ENCODE peak calls at places on chromosomes 7 and 10, in nine cellular contexts. One of them, this sample, is unnamed.

GRCh38 chr10:91076991-91077548 is 143.4 kb upstream of the PCGF5 start:
- DNase-seq in body of pancreas: peak; percentile 15
- DNase-seq in hepatocyte: no peak
- DNase-seq in lower lobe of right lung: no peak
- DNase-seq in heart right ventricle: no peak
- DNase-seq in sigmoid colon: no peak
- DNase-seq in heart left ventricle: no peak
- DNase-seq in adrenal gland: no peak
- DNase-seq in ovary: no peak
- DNase-seq in this sample: no peak

GRCh38 chr7:13104128-13104527 is 416.7 kb downstream of the ARL4A start:
- DNase-seq in body of pancreas: no peak
- DNase-seq in hepatocyte: no peak
- DNase-seq in lower lobe of right lung: no peak
- DNase-seq in heart right ventricle: no peak
- DNase-seq in sigmoid colon: no peak
- DNase-seq in heart left ventricle: no peak
- DNase-seq in adrenal gland: no peak
- DNase-seq in ovary: no peak
- DNase-seq in this sample: no peak

GRCh38 chr7:80002865-80003264 is 131.8 kb upstream of the GNAI1 start:
- DNase-seq in body of pancreas: no peak
- DNase-seq in hepatocyte: no peak
- DNase-seq in lower lobe of right lung: no peak
- DNase-seq in heart right ventricle: no peak
- DNase-seq in sigmoid colon: no peak
- DNase-seq in heart left ventricle: no peak
- DNase-seq in adrenal gland: no peak
- DNase-seq in ovary: no peak
- DNase-seq in this sample: no peak

GRCh38 chr7:66182920-66183319 is 22.2 kb upstream of the TPST1 start:
- DNase-seq in body of pancreas: no peak
- DNase-seq in hepatocyte: no peak
- DNase-seq in lower lobe of right lung: peak; percentile 73
- DNase-seq in heart right ventricle: no peak
- DNase-seq in sigmoid colon: no peak
- DNase-seq in heart left ventricle: no peak
- DNase-seq in adrenal gland: no peak
- DNase-seq in ovary: no peak
- DNase-seq in this sample: no peak

GRCh38 chr7:22718200-22718711 is 8.7 kb upstream of the IL6 start:
- DNase-seq in body of pancreas: no peak
- DNase-seq in hepatocyte: no peak
- DNase-seq in lower lobe of right lung: no peak
- DNase-seq in heart right ventricle: no peak
- DNase-seq in sigmoid colon: no peak
- DNase-seq in heart left ventricle: no peak
- DNase-seq in adrenal gland: no peak
- DNase-seq in ovary: no peak
- DNase-seq in this sample: peak; percentile 51

GRCh38 chr7:2488272-2488645 is 12.1 kb upstream of the GRIFIN start:
- DNase-seq in body of pancreas: peak; percentile 40
- DNase-seq in hepatocyte: no peak
- DNase-seq in lower lobe of right lung: no peak
- DNase-seq in heart right ventricle: no peak
- DNase-seq in sigmoid colon: no peak
- DNase-seq in heart left ventricle: no peak
- DNase-seq in adrenal gland: no peak
- DNase-seq in ovary: peak; percentile 15
- DNase-seq in this sample: no peak

GRCh38 chr7:1122832-1123501 is 35.1 kb downstream of the GPER1 start:
- DNase-seq in body of pancreas: no peak
- DNase-seq in hepatocyte: no peak
- DNase-seq in lower lobe of right lung: peak; percentile 43
- DNase-seq in heart right ventricle: peak; percentile 47
- DNase-seq in sigmoid colon: no peak
- DNase-seq in heart left ventricle: peak; percentile 53
- DNase-seq in adrenal gland: no peak
- DNase-seq in ovary: no peak
- DNase-seq in this sample: no peak

GRCh38 chr7:29265208-29265923 is 70.8 kb downstream of the CHN2 start:
- DNase-seq in body of pancreas: peak; percentile 39
- DNase-seq in hepatocyte: no peak
- DNase-seq in lower lobe of right lung: no peak
- DNase-seq in heart right ventricle: no peak
- DNase-seq in sigmoid colon: no peak
- DNase-seq in heart left ventricle: no peak
- DNase-seq in adrenal gland: peak; percentile 43
- DNase-seq in ovary: no peak
- DNase-seq in this sample: peak; percentile 41

GRCh38 chr7:155850001-155850436 is 37.8 kb upstream of the SHH start:
- DNase-seq in body of pancreas: no peak
- DNase-seq in hepatocyte: no peak
- DNase-seq in lower lobe of right lung: no peak
- DNase-seq in heart right ventricle: no peak
- DNase-seq in sigmoid colon: peak; percentile 43
- DNase-seq in heart left ventricle: no peak
- DNase-seq in adrenal gland: no peak
- DNase-seq in ovary: no peak
- DNase-seq in this sample: peak; percentile 17

GRCh38 chr10:122216047-122216446 is 55.0 kb upstream of the BTBD16 start:
- DNase-seq in body of pancreas: no peak
- DNase-seq in hepatocyte: no peak
- DNase-seq in lower lobe of right lung: no peak
- DNase-seq in heart right ventricle: no peak
- DNase-seq in sigmoid colon: no peak
- DNase-seq in heart left ventricle: no peak
- DNase-seq in adrenal gland: no peak
- DNase-seq in ovary: no peak
- DNase-seq in this sample: no peak

GRCh38 chr7:113299748-113300147 is 181.4 kb upstream of the SMIM30 start:
- DNase-seq in body of pancreas: no peak
- DNase-seq in hepatocyte: no peak
- DNase-seq in lower lobe of right lung: no peak
- DNase-seq in heart right ventricle: no peak
- DNase-seq in sigmoid colon: no peak
- DNase-seq in heart left ventricle: no peak
- DNase-seq in adrenal gland: no peak
- DNase-seq in ovary: no peak
- DNase-seq in this sample: no peak

GRCh38 chr7:47852330-47853245 is 95.7 kb downstream of the PKD1L1 start:
- DNase-seq in body of pancreas: no peak
- DNase-seq in hepatocyte: no peak
- DNase-seq in lower lobe of right lung: no peak
- DNase-seq in heart right ventricle: no peak
- DNase-seq in sigmoid colon: no peak
- DNase-seq in heart left ventricle: no peak
- DNase-seq in adrenal gland: no peak
- DNase-seq in ovary: no peak
- DNase-seq in this sample: peak; percentile 80

GRCh38 chr10:48634984-48635557 is 30.2 kb upstream of the ARHGAP22 start:
- DNase-seq in body of pancreas: no peak
- DNase-seq in hepatocyte: no peak
- DNase-seq in lower lobe of right lung: no peak
- DNase-seq in heart right ventricle: no peak
- DNase-seq in sigmoid colon: no peak
- DNase-seq in heart left ventricle: no peak
- DNase-seq in adrenal gland: no peak
- DNase-seq in ovary: no peak
- DNase-seq in this sample: no peak

GRCh38 chr10:15784662-15785300 is 65.1 kb upstream of the ITGA8 start:
- DNase-seq in body of pancreas: no peak
- DNase-seq in hepatocyte: no peak
- DNase-seq in lower lobe of right lung: no peak
- DNase-seq in heart right ventricle: no peak
- DNase-seq in sigmoid colon: no peak
- DNase-seq in heart left ventricle: no peak
- DNase-seq in adrenal gland: no peak
- DNase-seq in ovary: no peak
- DNase-seq in this sample: peak; percentile 47

GRCh38 chr7:1742555-1743303 is 72.7 kb downstream of the ELFN1 start:
- DNase-seq in body of pancreas: peak; percentile 52
- DNase-seq in hepatocyte: peak; percentile 60
- DNase-seq in lower lobe of right lung: no peak
- DNase-seq in heart right ventricle: peak; percentile 66
- DNase-seq in sigmoid colon: no peak
- DNase-seq in heart left ventricle: peak; percentile 60
- DNase-seq in adrenal gland: peak; percentile 56
- DNase-seq in ovary: peak; percentile 46
- DNase-seq in this sample: no peak

GRCh38 chr10:70306168-70306705 is 22.4 kb upstream of the NPFFR1 start:
- DNase-seq in body of pancreas: no peak
- DNase-seq in hepatocyte: no peak
- DNase-seq in lower lobe of right lung: no peak
- DNase-seq in heart right ventricle: no peak
- DNase-seq in sigmoid colon: no peak
- DNase-seq in heart left ventricle: no peak
- DNase-seq in adrenal gland: no peak
- DNase-seq in ovary: no peak
- DNase-seq in this sample: no peak

DNA sequence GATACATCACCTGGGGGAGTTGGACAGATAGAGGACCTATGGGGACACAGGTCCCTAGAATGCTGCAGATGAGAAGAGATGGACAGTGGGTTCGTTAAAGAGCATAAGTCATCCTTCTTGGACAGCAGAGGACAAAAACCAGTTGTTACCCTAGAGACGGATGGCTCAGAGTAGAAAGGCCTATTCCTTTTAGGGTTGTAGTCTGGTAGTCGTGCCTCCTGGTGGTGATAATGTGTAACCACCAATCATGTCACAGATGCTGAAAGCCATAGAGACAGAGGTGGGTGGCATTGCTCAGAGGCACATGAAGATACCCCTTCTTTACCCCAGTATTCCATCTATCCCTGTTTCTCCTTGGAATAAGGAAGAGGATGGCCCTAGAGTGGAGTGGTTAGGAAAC is 554.6 kb downstream of the SORCS1 start:
- DNase-seq in body of pancreas: no peak
- DNase-seq in hepatocyte: no peak
- DNase-seq in lower lobe of right lung: no peak
- DNase-seq in heart right ventricle: no peak
- DNase-seq in sigmoid colon: no peak
- DNase-seq in heart left ventricle: no peak
- DNase-seq in adrenal gland: no peak
- DNase-seq in ovary: no peak
- DNase-seq in this sample: peak; percentile 64
- TF ChIP-seq CTCF in body of pancreas: no peak
- TF ChIP-seq CTCF in hepatocyte: no peak
- TF ChIP-seq CTCF in lower lobe of right lung: no peak
- TF ChIP-seq CTCF in heart right ventricle: no peak
- TF ChIP-seq CTCF in sigmoid colon: no peak
- TF ChIP-seq CTCF in heart left ventricle: no peak
- TF ChIP-seq CTCF in adrenal gland: no peak
- TF ChIP-seq CTCF in ovary: no peak
- TF ChIP-seq CTCF in this sample: peak; percentile 76

GRCh38 chr10:88879754-88880286 is at the start of gene STAMBPL1:
- DNase-seq in body of pancreas: peak; percentile 45
- DNase-seq in hepatocyte: peak; percentile 69
- DNase-seq in lower lobe of right lung: no peak
- DNase-seq in heart right ventricle: no peak
- DNase-seq in sigmoid colon: peak; percentile 78
- DNase-seq in heart left ventricle: peak; percentile 62
- DNase-seq in adrenal gland: peak; percentile 57
- DNase-seq in ovary: peak; percentile 67
- DNase-seq in this sample: no peak
- H3K4me1 ChIP-seq in body of pancreas: peaks cover 16% of the 10 kb centered on the region
- H3K4me1 ChIP-seq in hepatocyte: peaks cover 6% of the 10 kb centered on the region
- H3K4me1 ChIP-seq in lower lobe of right lung: peaks cover 36% of the 10 kb centered on the region
- H3K4me1 ChIP-seq in heart right ventricle: peaks cover 38% of the 10 kb centered on the region
- H3K4me1 ChIP-seq in sigmoid colon: no peaks in the 10 kb centered on the region
- H3K4me1 ChIP-seq in heart left ventricle: peaks cover 25% of the 10 kb centered on the region
- H3K4me1 ChIP-seq in adrenal gland: peaks cover 46% of the 10 kb centered on the region
- H3K4me1 ChIP-seq in ovary: peaks cover 6% of the 10 kb centered on the region
- H3K4me1 ChIP-seq in this sample: no peaks in the 10 kb centered on the region

GRCh38 chr10:25678666-25679065 is 255.4 kb upstream of the MYO3A start:
- DNase-seq in body of pancreas: no peak
- DNase-seq in hepatocyte: no peak
- DNase-seq in lower lobe of right lung: no peak
- DNase-seq in heart right ventricle: no peak
- DNase-seq in sigmoid colon: no peak
- DNase-seq in heart left ventricle: no peak
- DNase-seq in adrenal gland: no peak
- DNase-seq in ovary: no peak
- DNase-seq in this sample: no peak

GRCh38 chr10:25678220-25678619 is 255.8 kb upstream of the MYO3A start:
- DNase-seq in body of pancreas: no peak
- DNase-seq in hepatocyte: no peak
- DNase-seq in lower lobe of right lung: no peak
- DNase-seq in heart right ventricle: no peak
- DNase-seq in sigmoid colon: no peak
- DNase-seq in heart left ventricle: no peak
- DNase-seq in adrenal gland: no peak
- DNase-seq in ovary: no peak
- DNase-seq in this sample: no peak

GRCh38 chr10:25683291-25683690 is 250.7 kb upstream of the MYO3A start:
- DNase-seq in body of pancreas: no peak
- DNase-seq in hepatocyte: no peak
- DNase-seq in lower lobe of right lung: no peak
- DNase-seq in heart right ventricle: no peak
- DNase-seq in sigmoid colon: no peak
- DNase-seq in heart left ventricle: no peak
- DNase-seq in adrenal gland: no peak
- DNase-seq in ovary: no peak
- DNase-seq in this sample: no peak

GRCh38 chr10:25682203-25682950 is 251.7 kb upstream of the MYO3A start:
- DNase-seq in body of pancreas: peak; percentile 10
- DNase-seq in hepatocyte: peak; percentile 65
- DNase-seq in lower lobe of right lung: no peak
- DNase-seq in heart right ventricle: peak; percentile 52
- DNase-seq in sigmoid colon: no peak
- DNase-seq in heart left ventricle: peak; percentile 39
- DNase-seq in adrenal gland: peak; percentile 54
- DNase-seq in ovary: no peak
- DNase-seq in this sample: peak; percentile 65
- TF ChIP-seq CTCF in body of pancreas: no peak
- TF ChIP-seq CTCF in hepatocyte: peak; percentile 58
- TF ChIP-seq CTCF in lower lobe of right lung: peak; percentile 18
- TF ChIP-seq CTCF in heart right ventricle: peak; percentile 50
- TF ChIP-seq CTCF in sigmoid colon: no peak
- TF ChIP-seq CTCF in heart left ventricle: peak; percentile 45
- TF ChIP-seq CTCF in adrenal gland: peak; percentile 61
- TF ChIP-seq CTCF in ovary: no peak
- TF ChIP-seq CTCF in this sample: peak; percentile 66

GRCh38 chr7:139673230-139673629 is 104.6 kb downstream of the HIPK2 start:
- DNase-seq in body of pancreas: peak; percentile 59
- DNase-seq in hepatocyte: no peak
- DNase-seq in lower lobe of right lung: no peak
- DNase-seq in heart right ventricle: no peak
- DNase-seq in sigmoid colon: no peak
- DNase-seq in heart left ventricle: no peak
- DNase-seq in adrenal gland: peak; percentile 51
- DNase-seq in ovary: no peak
- DNase-seq in this sample: peak; percentile 76
- H3K4me1 ChIP-seq in body of pancreas: peaks cover 64% of the 10 kb centered on the region
- H3K4me1 ChIP-seq in hepatocyte: no peaks in the 10 kb centered on the region
- H3K4me1 ChIP-seq in lower lobe of right lung: peaks cover 15% of the 10 kb centered on the region
- H3K4me1 ChIP-seq in heart right ventricle: peaks cover 32% of the 10 kb centered on the region
- H3K4me1 ChIP-seq in sigmoid colon: no peaks in the 10 kb centered on the region
- H3K4me1 ChIP-seq in heart left ventricle: peaks cover 35% of the 10 kb centered on the region
- H3K4me1 ChIP-seq in adrenal gland: peaks cover 17% of the 10 kb centered on the region
- H3K4me1 ChIP-seq in ovary: no peaks in the 10 kb centered on the region
- H3K4me1 ChIP-seq in this sample: peaks cover 4% of the 10 kb centered on the region

GRCh38 chr7:132654150-132654549 is 77.9 kb upstream of the PLXNA4 start:
- DNase-seq in body of pancreas: no peak
- DNase-seq in hepatocyte: no peak
- DNase-seq in lower lobe of right lung: no peak
- DNase-seq in heart right ventricle: no peak
- DNase-seq in sigmoid colon: no peak
- DNase-seq in heart left ventricle: no peak
- DNase-seq in adrenal gland: no peak
- DNase-seq in ovary: no peak
- DNase-seq in this sample: peak; percentile 67
- TF ChIP-seq CTCF in body of pancreas: no peak
- TF ChIP-seq CTCF in hepatocyte: peak; percentile 30
- TF ChIP-seq CTCF in lower lobe of right lung: peak; percentile 22
- TF ChIP-seq CTCF in heart right ventricle: no peak
- TF ChIP-seq CTCF in sigmoid colon: no peak
- TF ChIP-seq CTCF in heart left ventricle: no peak
- TF ChIP-seq CTCF in adrenal gland: peak; percentile 20
- TF ChIP-seq CTCF in ovary: no peak
- TF ChIP-seq CTCF in this sample: peak; percentile 83